ENCODE peak calls at places on chromosomes 11 and 22, in five cellular contexts. D, H, C, P and E are unnamed samples.

GRCh38 chr11:6572215-6572614 is 31.2 kb downstream of the RRP8 start:
- DNase-seq in P (no peak), H (no peak), C (no peak), D (peak), E (no peak)

GRCh38 chr22:19353363-19354131 is 62.0 kb upstream of the CLTCL1 start:
- DNase-seq in D (no peak), H (no peak), P (no peak), C (no peak), E (no peak)

GRCh38 chr11:110374921-110375320 is 54.8 kb upstream of the FDX1 start:
- DNase-seq in D (no peak), H (no peak), P (no peak), C (no peak), E (no peak)

GRCh38 chr11:77637345-77638165 is at the start of gene CLNS1A:
- DNase-seq in C (peak), H (peak), P (peak), D (peak), E (peak)

GRCh38 chr22:38614331-38615122 is 41.7 kb downstream of the FAM227A start:
- DNase-seq in D (no peak), P (peak), H (no peak), C (no peak), E (no peak)

GRCh38 chr22:50262973-50263617 is 1.6 kb upstream of the MAPK12 start:
- DNase-seq in P (no peak), H (no peak), D (no peak), C (no peak), E (no peak)

GRCh38 chr11:47035108-47035507 is 98.5 kb downstream of the CSTPP1 start:
- DNase-seq in H (no peak), D (no peak), P (no peak), C (no peak), E (no peak)

GRCh38 chr11:123325535-123325934 is 104.5 kb upstream of the GRAMD1B start:
- DNase-seq in D (peak), H (no peak), C (no peak), P (no peak), E (no peak)

GRCh38 chr11:129446572-129446971 is 70.9 kb downstream of the BARX2 start:
- DNase-seq in C (no peak), H (no peak), P (no peak), D (no peak), E (no peak)

GRCh38 chr11:126415669-126416420 is 60.4 kb downstream of the ST3GAL4 start:
- DNase-seq in D (no peak), P (no peak), H (peak), C (peak), E (no peak)

GRCh38 chr22:42344391-42344861 is 74.0 kb upstream of the TCF20 start:
- DNase-seq in H (no peak), P (peak), C (no peak), D (no peak), E (no peak)

GRCh38 chr11:119691020-119691666 is 37.9 kb downstream of the NECTIN1 start:
- DNase-seq in C (no peak), P (no peak), H (no peak), D (no peak), E (peak)

GRCh38 chr11:79431535-79431934 is 9.3 kb downstream of the TENM4 start:
- DNase-seq in C (no peak), P (no peak), H (no peak), D (peak), E (no peak)

GRCh38 chr11:79461144-79461543 is 20.3 kb upstream of the TENM4 start:
- DNase-seq in C (no peak), H (no peak), P (no peak), D (no peak), E (no peak)

GRCh38 chr22:48185656-48186055 is 1423.2 kb downstream of the TBC1D22A start:
- DNase-seq in C (peak), H (no peak), D (no peak), P (no peak), E (no peak)

DNA sequence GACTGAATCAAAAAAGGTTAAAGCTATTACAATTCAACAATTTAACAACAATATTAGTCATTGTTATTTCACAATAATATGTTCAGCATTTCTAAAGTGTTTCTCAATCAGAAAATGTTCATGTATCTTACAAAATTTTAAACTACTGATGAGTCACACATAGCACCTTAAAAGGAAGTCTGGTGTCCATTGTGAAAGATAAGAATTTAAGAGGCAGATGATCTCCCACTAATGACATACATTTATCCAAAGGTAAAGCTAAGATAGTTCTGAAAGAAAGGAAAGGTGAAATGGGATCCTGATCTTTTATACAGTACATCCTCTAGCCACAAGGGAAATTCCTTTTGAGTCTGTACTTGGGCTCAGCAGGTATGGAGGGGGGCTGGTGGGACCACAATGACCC is 79.6 kb downstream of the MAML2 start:
- DNase-seq in D (peak), P (no peak), C (no peak), H (no peak), E (no peak)
- TF ChIP-seq CTCF in D (no peak), P (no peak), C (no peak), H (peak), E (no peak)

DNA sequence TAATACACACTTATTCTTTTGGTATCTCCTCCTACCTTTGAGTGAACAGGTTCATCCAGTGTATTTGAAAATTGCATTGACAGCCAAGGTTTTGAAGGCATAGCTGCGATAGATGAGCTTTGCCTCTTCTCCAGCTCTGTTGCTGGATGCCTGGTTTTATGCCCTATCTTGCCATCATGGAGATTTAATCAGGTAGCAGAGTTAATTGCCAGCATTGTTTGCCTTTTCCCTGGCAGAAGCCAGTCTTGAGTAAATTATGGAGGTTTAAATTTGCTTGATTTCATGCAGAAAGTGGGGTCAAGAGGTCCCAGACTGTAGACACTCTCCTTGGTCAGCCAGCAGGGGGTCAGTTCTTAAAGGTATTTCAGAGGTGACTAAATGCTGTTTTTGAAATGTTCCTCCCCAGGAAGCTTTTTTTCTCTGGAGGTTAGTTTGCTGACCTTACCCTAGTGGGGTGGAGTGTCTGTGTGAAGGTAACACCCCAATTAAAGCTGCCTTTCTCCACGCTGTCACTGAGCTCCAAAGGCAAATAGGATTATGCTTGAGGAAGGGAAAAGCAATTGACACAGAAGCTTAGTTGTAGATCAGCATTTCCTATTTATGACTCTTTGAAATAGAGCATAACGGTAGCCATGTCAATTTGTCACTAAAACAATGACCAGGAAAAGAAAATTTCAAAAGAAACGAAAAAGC is 96.0 kb downstream of the EXT2 start:
- DNase-seq in P (no peak), D (no peak), H (no peak), C (no peak), E (no peak)
- TF ChIP-seq CTCF in P (no peak), D (no peak), H (no peak), C (no peak), E (no peak)

GRCh38 chr11:70225629-70226582 is 22.8 kb downstream of the FADD start:
- DNase-seq in D (no peak), C (no peak), H (no peak), P (no peak), E (no peak)

GRCh38 chr11:70229737-70230136 is 26.6 kb downstream of the FADD start:
- DNase-seq in D (no peak), H (no peak), P (no peak), C (no peak), E (no peak)

GRCh38 chr11:70230840-70231710 is 28.0 kb downstream of the FADD start:
- DNase-seq in H (no peak), D (no peak), C (no peak), P (no peak), E (no peak)

GRCh38 chr11:70230151-70230839 is 27.2 kb downstream of the FADD start:
- DNase-seq in D (no peak), P (no peak), H (no peak), C (no peak), E (no peak)

DNA sequence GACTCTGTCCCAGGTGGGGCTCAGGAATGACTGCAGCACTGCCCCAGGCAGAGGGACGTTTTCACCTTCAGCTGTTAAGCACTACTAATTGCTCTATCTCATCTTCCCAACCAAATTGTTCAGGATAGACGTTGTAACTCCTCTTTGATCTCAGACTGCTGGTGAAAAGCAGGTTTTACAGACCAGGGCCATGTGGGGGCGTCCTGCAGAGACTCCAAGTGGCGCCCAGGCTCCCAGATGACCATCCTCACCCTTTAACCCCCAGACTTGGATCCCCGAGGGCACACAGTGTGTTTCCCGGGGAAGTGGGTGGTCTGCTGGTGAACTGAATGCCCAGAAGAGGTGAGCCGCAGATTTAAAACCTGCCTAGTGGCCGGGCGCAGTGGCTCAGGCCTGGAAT is 23.9 kb downstream of the FADD start:
- DNase-seq in H (no peak), D (no peak), P (no peak), C (no peak), E (no peak)
- TF ChIP-seq CTCF in H (no peak), D (peak), P (no peak), C (no peak), E (no peak)

GRCh38 chr11:68855205-68855978 is 13.7 kb upstream of the CPT1A start:
- DNase-seq in H (peak), D (no peak), P (peak), C (no peak), E (no peak)
- TF ChIP-seq CTCF in H (peak), D (no peak), P (no peak), C (no peak), E (no peak)

GRCh38 chr22:30695871-30696655 is 1.4 kb downstream of the OSBP2 start:
- DNase-seq in P (peak), H (no peak), C (no peak), D (no peak), E (no peak)

GRCh38 chr22:30694171-30694637 is 470 bp upstream of the OSBP2 start:
- DNase-seq in P (peak), C (no peak), H (no peak), D (no peak), E (peak)

GRCh38 chr22:30697975-30698374 is 3.3 kb downstream of the OSBP2 start:
- DNase-seq in D (no peak), H (no peak), P (peak), C (no peak), E (no peak)

GRCh38 chr22:30695351-30695762 is 683 bp downstream of the OSBP2 start:
- DNase-seq in P (peak), H (no peak), C (no peak), D (no peak), E (no peak)

GRCh38 chr22:30694638-30695350 is at the start of gene OSBP2:
- DNase-seq in H (no peak), P (peak), C (no peak), D (no peak), E (peak)
- TF ChIP-seq CTCF in H (no peak), P (no peak), C (no peak), D (no peak), E (no peak)

GRCh38 chr11:57568330-57568766 is 876 bp upstream of the UBE2L6 start:
- DNase-seq in P (no peak), D (no peak), C (no peak), H (peak), E (peak)

GRCh38 chr11:57566035-57566504 is 1.4 kb downstream of the UBE2L6 start:
- DNase-seq in C (no peak), D (no peak), H (peak), P (no peak), E (no peak)

GRCh38 chr11:57567210-57567511 is 311 bp downstream of the UBE2L6 start:
- DNase-seq in H (no peak), C (no peak), P (no peak), D (no peak), E (peak)

GRCh38 chr11:57566564-57567209 is 785 bp downstream of the UBE2L6 start:
- DNase-seq in P (no peak), H (no peak), C (no peak), D (no peak), E (no peak)

DNA sequence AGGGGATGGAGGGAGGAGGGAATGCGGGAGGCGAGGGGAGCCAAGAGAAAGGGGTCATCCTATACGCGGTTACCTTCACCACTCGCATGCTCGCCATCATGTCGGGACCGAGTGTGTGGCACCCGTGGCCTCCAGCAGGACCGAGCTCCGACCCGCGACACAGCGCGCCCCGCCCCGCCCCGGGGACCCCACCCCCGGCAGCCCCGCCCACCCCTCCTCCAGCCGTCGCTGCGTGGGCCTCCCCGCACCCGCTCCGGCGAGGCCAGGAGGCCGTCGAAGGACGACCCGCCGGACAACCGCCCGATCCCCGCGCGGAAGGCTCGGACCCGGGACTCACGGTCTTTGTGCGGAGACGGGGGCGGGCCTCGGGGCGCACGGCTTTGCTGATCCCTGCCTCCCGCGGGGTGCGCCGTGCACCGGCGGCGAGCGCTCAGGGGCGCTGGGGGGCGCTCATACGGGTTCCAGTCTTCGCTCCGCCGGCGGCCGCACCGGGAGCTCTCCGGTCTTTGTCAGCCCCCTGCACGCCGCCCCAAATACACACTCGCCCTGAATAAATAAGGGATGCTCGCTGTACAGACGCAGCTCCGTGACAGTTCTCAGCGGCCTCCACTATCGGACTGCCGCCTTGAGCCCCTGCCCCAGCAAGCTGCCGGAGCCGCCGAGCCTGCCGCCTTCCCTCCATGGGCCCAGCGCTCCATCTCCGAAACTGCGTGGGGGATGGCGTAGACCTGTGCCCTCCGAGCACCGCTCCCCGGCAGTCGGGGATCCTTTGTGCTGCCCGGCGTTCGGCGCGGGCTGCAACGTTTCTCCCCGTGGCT is at the start of gene UBE2L6:
- DNase-seq in H (peak), C (peak), D (no peak), P (peak), E (peak)
- TF ChIP-seq CTCF in H (no peak), C (no peak), D (no peak), P (peak), E (peak)

DNA sequence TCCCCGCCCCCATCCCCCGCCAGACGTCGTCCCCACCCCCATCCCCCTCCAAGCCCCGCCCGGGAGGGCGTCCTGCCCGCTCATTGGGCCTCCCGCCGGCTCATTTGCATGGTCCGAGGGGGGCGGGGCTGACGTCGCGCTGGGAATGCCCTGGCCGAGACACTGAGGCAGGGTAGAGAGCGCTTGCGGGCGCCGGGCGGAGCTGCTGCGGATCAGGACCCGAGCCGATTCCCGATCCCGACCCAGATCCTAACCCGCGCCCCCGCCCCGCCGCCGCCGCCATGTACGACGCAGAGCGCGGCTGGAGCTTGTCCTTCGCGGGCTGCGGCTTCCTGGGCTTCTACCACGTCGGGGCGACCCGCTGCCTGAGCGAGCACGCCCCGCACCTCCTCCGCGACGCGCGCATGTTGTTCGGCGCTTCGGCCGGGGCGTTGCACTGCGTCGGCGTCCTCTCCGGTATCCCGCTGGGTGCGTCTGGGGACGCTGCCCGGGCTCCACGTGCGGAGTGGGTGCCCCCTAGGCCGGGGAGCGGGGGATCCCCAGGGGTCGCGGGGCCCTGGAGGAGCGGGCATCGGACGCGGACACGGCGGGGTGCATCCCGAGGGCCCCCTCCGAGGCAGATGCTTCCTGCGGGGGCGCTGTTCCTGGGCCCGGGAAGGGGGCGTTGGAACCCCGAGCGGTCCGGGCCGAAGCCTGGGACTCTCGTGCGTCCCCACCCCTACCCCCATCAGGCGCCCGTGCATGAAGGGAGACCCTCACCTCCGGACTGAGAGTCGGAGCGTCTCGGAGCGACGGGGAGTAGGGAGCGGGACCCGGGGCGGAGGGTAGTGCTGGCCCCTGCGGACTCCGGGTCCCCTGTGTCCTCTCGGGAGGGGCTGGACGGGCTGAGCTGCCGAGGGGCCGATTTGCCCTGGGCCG is at the start of gene PNPLA3:
- DNase-seq in H (peak), C (peak), P (peak), D (no peak), E (peak)
- TF ChIP-seq CTCF in H (no peak), C (no peak), P (no peak), D (peak), E (no peak)

GRCh38 chr11:40647290-40647689 is 812.2 kb downstream of the LRRC4C start:
- DNase-seq in P (no peak), C (no peak), H (no peak), D (no peak), E (no peak)
- TF ChIP-seq CTCF in P (no peak), C (no peak), H (no peak), D (no peak), E (no peak)

GRCh38 chr11:61429691-61430582 is at the start of the genes CPSF7 and SDHAF2:
- DNase-seq in P (peak), H (peak), D (peak), C (peak), E (peak)
- TF ChIP-seq CTCF in P (no peak), H (peak), D (no peak), C (no peak), E (peak)